ENCODE peak calls at places on chromosomes 5 and 9, in six cellular contexts. One of them, this sample, is unnamed.

GRCh38 chr9:97807681-97808080 is 45.3 kb upstream of the FOXE1 start:
- DNase-seq in neural crest cell: no peak
- DNase-seq in vagina: no peak
- DNase-seq in ascending aorta: no peak
- DNase-seq in heart left ventricle: no peak
- DNase-seq in thyroid gland: no peak
- DNase-seq in this sample: no peak

GRCh38 chr5:170709640-170710039 is 73.9 kb upstream of the GABRP start:
- DNase-seq in neural crest cell: no peak
- DNase-seq in vagina: no peak
- DNase-seq in ascending aorta: no peak
- DNase-seq in heart left ventricle: no peak
- DNase-seq in thyroid gland: no peak
- DNase-seq in this sample: no peak

GRCh38 chr5:18807256-18808193 is 1173.3 kb downstream of the TAF11L14 start:
- DNase-seq in neural crest cell: no peak
- DNase-seq in vagina: no peak
- DNase-seq in ascending aorta: no peak
- DNase-seq in heart left ventricle: no peak
- DNase-seq in thyroid gland: no peak
- DNase-seq in this sample: no peak

GRCh38 chr5:170313344-170313743 is 15.8 kb upstream of the LCP2 start:
- DNase-seq in neural crest cell: no peak
- DNase-seq in vagina: peak; percentile 22
- DNase-seq in ascending aorta: no peak
- DNase-seq in heart left ventricle: no peak
- DNase-seq in thyroid gland: no peak
- DNase-seq in this sample: no peak

GRCh38 chr9:88994820-88995180 is 3.5 kb downstream of the S1PR3 start:
- DNase-seq in neural crest cell: no peak
- DNase-seq in vagina: no peak
- DNase-seq in ascending aorta: no peak
- DNase-seq in heart left ventricle: no peak
- DNase-seq in thyroid gland: no peak
- DNase-seq in this sample: no peak

GRCh38 chr9:9142001-9142400 is 1342.4 kb upstream of the DMAC1 start:
- DNase-seq in neural crest cell: no peak
- DNase-seq in vagina: no peak
- DNase-seq in ascending aorta: no peak
- DNase-seq in heart left ventricle: no peak
- DNase-seq in thyroid gland: no peak
- DNase-seq in this sample: no peak

GRCh38 chr9:109194157-109194556 is 27.1 kb upstream of the FRRS1L start:
- DNase-seq in neural crest cell: no peak
- DNase-seq in vagina: no peak
- DNase-seq in ascending aorta: no peak
- DNase-seq in heart left ventricle: no peak
- DNase-seq in thyroid gland: no peak
- DNase-seq in this sample: no peak

GRCh38 chr5:137058089-137058488 is 441.0 kb downstream of the SPOCK1 start:
- DNase-seq in neural crest cell: no peak
- DNase-seq in vagina: no peak
- DNase-seq in ascending aorta: no peak
- DNase-seq in heart left ventricle: no peak
- DNase-seq in thyroid gland: no peak
- DNase-seq in this sample: no peak

GRCh38 chr5:167777746-167778145 is 513.7 kb upstream of the WWC1 start:
- DNase-seq in neural crest cell: no peak
- DNase-seq in vagina: no peak
- DNase-seq in ascending aorta: no peak
- DNase-seq in heart left ventricle: no peak
- DNase-seq in thyroid gland: no peak
- DNase-seq in this sample: no peak

GRCh38 chr9:18189876-18190670 is 283.9 kb upstream of the ADAMTSL1 start:
- DNase-seq in neural crest cell: no peak
- DNase-seq in vagina: no peak
- DNase-seq in ascending aorta: no peak
- DNase-seq in heart left ventricle: no peak
- DNase-seq in thyroid gland: no peak
- DNase-seq in this sample: no peak

GRCh38 chr5:154386952-154387629 is 58.7 kb upstream of the SAP30L start:
- DNase-seq in neural crest cell: no peak
- DNase-seq in vagina: no peak
- DNase-seq in ascending aorta: no peak
- DNase-seq in heart left ventricle: no peak
- DNase-seq in thyroid gland: no peak
- DNase-seq in this sample: no peak

GRCh38 chr5:119913425-119913824 is 284.1 kb downstream of the FAM170A start:
- DNase-seq in neural crest cell: no peak
- DNase-seq in vagina: no peak
- DNase-seq in ascending aorta: no peak
- DNase-seq in heart left ventricle: no peak
- DNase-seq in thyroid gland: no peak
- DNase-seq in this sample: no peak

GRCh38 chr9:97905228-97905627 is 17.1 kb downstream of the TRMO start:
- DNase-seq in neural crest cell: no peak
- DNase-seq in vagina: no peak
- DNase-seq in ascending aorta: no peak
- DNase-seq in heart left ventricle: no peak
- DNase-seq in thyroid gland: no peak
- DNase-seq in this sample: no peak

GRCh38 chr5:75566710-75567309 is 44.4 kb upstream of the ANKDD1B start:
- DNase-seq in neural crest cell: no peak
- DNase-seq in vagina: no peak
- DNase-seq in ascending aorta: no peak
- DNase-seq in heart left ventricle: no peak
- DNase-seq in thyroid gland: no peak
- DNase-seq in this sample: no peak

GRCh38 chr9:121685146-121685794 is 33.8 kb downstream of the DAB2IP start:
- DNase-seq in neural crest cell: no peak
- DNase-seq in vagina: no peak
- DNase-seq in ascending aorta: no peak
- DNase-seq in heart left ventricle: no peak
- DNase-seq in thyroid gland: no peak
- DNase-seq in this sample: no peak

GRCh38 chr9:121685795-121686377 is 34.5 kb downstream of the DAB2IP start:
- DNase-seq in neural crest cell: no peak
- DNase-seq in vagina: no peak
- DNase-seq in ascending aorta: no peak
- DNase-seq in heart left ventricle: no peak
- DNase-seq in thyroid gland: no peak
- DNase-seq in this sample: no peak

GRCh38 chr9:121683652-121684051 is 32.2 kb downstream of the DAB2IP start:
- DNase-seq in neural crest cell: no peak
- DNase-seq in vagina: no peak
- DNase-seq in ascending aorta: no peak
- DNase-seq in heart left ventricle: no peak
- DNase-seq in thyroid gland: no peak
- DNase-seq in this sample: no peak

GRCh38 chr9:121682926-121683485 is 31.6 kb downstream of the DAB2IP start:
- DNase-seq in neural crest cell: no peak
- DNase-seq in vagina: no peak
- DNase-seq in ascending aorta: no peak
- DNase-seq in heart left ventricle: no peak
- DNase-seq in thyroid gland: no peak
- DNase-seq in this sample: no peak

GRCh38 chr9:121684381-121685145 is 33.1 kb downstream of the DAB2IP start:
- DNase-seq in neural crest cell: peak; percentile 55
- DNase-seq in vagina: no peak
- DNase-seq in ascending aorta: no peak
- DNase-seq in heart left ventricle: no peak
- DNase-seq in thyroid gland: peak; percentile 39
- DNase-seq in this sample: no peak
- TF ChIP-seq CTCF in neural crest cell: peak; percentile 63
- TF ChIP-seq CTCF in vagina: peak; percentile 47
- TF ChIP-seq CTCF in ascending aorta: peak; percentile 69
- TF ChIP-seq CTCF in heart left ventricle: peak; percentile 54
- TF ChIP-seq CTCF in thyroid gland: peak; percentile 38
- TF ChIP-seq CTCF in this sample: no peak

DNA sequence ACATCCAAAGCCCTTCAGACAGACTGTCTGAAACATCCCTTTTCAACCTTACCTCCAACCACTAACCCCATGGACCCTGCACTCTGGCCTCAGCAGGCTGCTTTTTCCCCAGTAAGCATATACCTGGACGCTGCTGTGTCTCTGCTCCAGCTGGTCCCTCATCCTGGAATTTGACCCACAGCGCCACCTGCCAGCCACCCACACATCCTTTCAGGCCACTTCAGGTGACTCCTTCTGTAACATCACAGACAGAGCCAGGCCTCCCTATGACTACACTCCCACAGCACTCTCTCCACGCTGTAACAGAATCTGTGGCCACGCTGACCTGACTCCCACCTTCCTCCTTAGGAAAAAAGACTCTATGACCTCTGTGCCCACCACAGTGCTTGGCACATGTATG is 3.4 kb downstream of the MGAT1 start:
- DNase-seq in neural crest cell: no peak
- DNase-seq in vagina: no peak
- DNase-seq in ascending aorta: no peak
- DNase-seq in heart left ventricle: no peak
- DNase-seq in thyroid gland: peak; percentile 71
- DNase-seq in this sample: no peak
- TF ChIP-seq CTCF in neural crest cell: no peak
- TF ChIP-seq CTCF in vagina: no peak
- TF ChIP-seq CTCF in ascending aorta: no peak
- TF ChIP-seq CTCF in heart left ventricle: peak; percentile 19
- TF ChIP-seq CTCF in thyroid gland: peak; percentile 34
- TF ChIP-seq CTCF in this sample: no peak

DNA sequence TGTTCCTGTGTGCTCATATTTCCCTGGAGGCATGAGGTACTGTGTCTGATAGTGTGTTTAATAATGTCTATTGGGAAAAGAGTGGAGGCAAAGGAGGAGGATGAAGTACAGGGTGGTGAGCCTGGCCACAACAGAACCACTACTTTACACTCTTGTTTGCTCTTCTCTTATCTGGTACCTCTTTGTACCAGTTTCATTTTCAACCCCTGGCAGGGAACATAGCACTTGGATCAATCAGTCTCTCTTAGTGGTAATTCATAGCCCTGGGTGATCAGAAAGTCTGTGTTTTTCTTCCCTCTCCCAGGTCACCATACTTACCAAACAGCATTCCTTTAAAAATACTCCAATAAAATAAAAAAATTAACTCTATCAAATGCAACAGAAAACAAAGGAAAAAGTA is 105.4 kb downstream of the DMRT2 start:
- DNase-seq in neural crest cell: no peak
- DNase-seq in vagina: no peak
- DNase-seq in ascending aorta: no peak
- DNase-seq in heart left ventricle: no peak
- DNase-seq in thyroid gland: no peak
- DNase-seq in this sample: no peak
- TF ChIP-seq CTCF in neural crest cell: no peak
- TF ChIP-seq CTCF in vagina: no peak
- TF ChIP-seq CTCF in ascending aorta: no peak
- TF ChIP-seq CTCF in heart left ventricle: no peak
- TF ChIP-seq CTCF in thyroid gland: no peak
- TF ChIP-seq CTCF in this sample: no peak

GRCh38 chr5:80935811-80936385 is 24.3 kb upstream of the RASGRF2 start:
- DNase-seq in neural crest cell: no peak
- DNase-seq in vagina: no peak
- DNase-seq in ascending aorta: no peak
- DNase-seq in heart left ventricle: no peak
- DNase-seq in thyroid gland: no peak
- DNase-seq in this sample: no peak
- TF ChIP-seq CTCF in neural crest cell: no peak
- TF ChIP-seq CTCF in vagina: no peak
- TF ChIP-seq CTCF in ascending aorta: no peak
- TF ChIP-seq CTCF in heart left ventricle: no peak
- TF ChIP-seq CTCF in thyroid gland: no peak
- TF ChIP-seq CTCF in this sample: no peak